ENCODE peak calls at places on chromosomes 5 and 9, in six cellular contexts. P is fibroblast of lung, A is IMR-90, T is heart right ventricle, W is endodermal cell, V is cardiac fibroblast. L is an unnamed sample.

GRCh38 chr9:121642758-121643157 is 8.7 kb upstream of the DAB2IP start:
- DNase-seq in P (no peak), A (no peak), T (no peak), W (no peak), V (no peak), L (no peak)

GRCh38 chr9:19748278-19749126 is 40.3 kb downstream of the SLC24A2 start:
- DNase-seq in P (no peak), A (no peak), T (no peak), W (no peak), V (peak), L (peak)

GRCh38 chr9:107949058-107949457 is 459.5 kb upstream of the KLF4 start:
- DNase-seq in P (peak), A (no peak), T (no peak), W (no peak), V (peak), L (peak)

GRCh38 chr9:70589571-70590263 is 175.3 kb upstream of the KLF9 start:
- DNase-seq in P (peak), A (peak), T (peak), W (no peak), V (peak), L (peak)

GRCh38 chr5:160792281-160792680 is 59.7 kb downstream of the ATP10B start:
- DNase-seq in P (no peak), A (no peak), T (no peak), W (no peak), V (no peak), L (no peak)

GRCh38 chr5:139863361-139863760 is 67.8 kb downstream of the PSD2 start:
- DNase-seq in P (peak), A (no peak), T (peak), W (no peak), V (no peak), L (no peak)

GRCh38 chr9:69425402-69425801 is 100.4 kb downstream of the ENTREP1 start:
- DNase-seq in P (no peak), A (no peak), T (no peak), W (no peak), V (no peak), L (no peak)

GRCh38 chr5:98774192-98775046 is 956 bp downstream of the RGMB start:
- DNase-seq in P (peak), A (peak), T (peak), W (peak), V (peak), L (peak)

DNA sequence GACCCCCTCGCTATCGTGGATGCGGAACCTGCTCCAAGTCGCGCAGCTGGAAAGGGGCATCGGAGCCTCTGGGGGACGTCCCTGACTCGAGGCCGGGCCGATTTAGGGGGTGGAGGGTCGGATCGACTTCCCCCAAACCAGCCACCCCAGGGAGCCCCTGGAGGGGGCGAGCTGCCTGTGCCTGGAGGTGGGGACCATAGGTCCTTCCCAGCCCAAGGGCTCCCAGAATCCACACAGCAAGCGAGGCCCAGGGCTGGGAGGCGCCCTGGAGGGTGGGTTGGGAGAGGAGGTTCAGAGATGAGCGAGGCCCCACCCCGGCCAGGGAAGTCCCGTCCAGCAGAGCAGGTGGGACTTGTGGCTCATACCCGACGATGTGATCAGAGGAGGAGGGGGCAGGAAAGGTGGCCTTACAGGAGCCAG is 147.6 kb downstream of the GAPVD1 start:
- DNase-seq in P (no peak), A (no peak), T (no peak), W (peak), V (no peak), L (no peak)
- TF ChIP-seq CTCF in P (no peak), A (no peak), T (no peak), W (no peak), V (no peak), L (no peak)

GRCh38 chr9:297795-298119 is 83.1 kb downstream of the DOCK8 start:
- DNase-seq in P (no peak), A (no peak), T (no peak), W (no peak), V (no peak), L (no peak)

GRCh38 chr9:292915-293314 is 78.2 kb downstream of the DOCK8 start:
- DNase-seq in P (no peak), A (no peak), T (no peak), W (no peak), V (no peak), L (no peak)

GRCh38 chr9:297104-297794 is 82.6 kb downstream of the DOCK8 start:
- DNase-seq in P (no peak), A (no peak), T (peak), W (no peak), V (peak), L (no peak)
- H3K4me3 ChIP-seq in P (no peak), A (no peak), T (no peak), W (no peak), V (no peak), L (no peak)

DNA sequence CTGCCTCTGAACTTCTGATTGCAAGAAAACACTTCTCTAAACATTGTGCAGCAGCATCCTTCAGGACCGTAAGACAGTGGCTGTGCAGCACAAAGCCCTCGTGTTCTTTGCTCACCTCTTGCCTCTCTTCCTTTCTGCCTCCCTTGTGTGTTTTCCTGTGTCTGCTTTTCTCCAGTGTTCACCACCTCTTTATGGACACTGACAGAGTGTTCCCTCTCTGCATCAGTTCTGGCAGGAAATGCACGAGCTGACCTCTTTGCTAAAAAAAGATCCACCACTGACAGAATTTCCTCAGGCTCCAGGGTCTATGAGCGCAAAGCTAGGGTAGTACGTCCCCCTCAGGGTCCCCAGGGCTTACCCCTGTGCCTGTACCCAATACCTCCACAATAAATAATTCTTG is 74.3 kb downstream of the C5orf15 start:
- DNase-seq in P (no peak), A (no peak), T (peak), W (no peak), V (no peak), L (no peak)
- TF ChIP-seq CTCF in P (no peak), A (no peak), T (no peak), W (no peak), V (no peak), L (no peak)

GRCh38 chr5:178509491-178510057 is 80.6 kb downstream of the COL23A1 start:
- DNase-seq in P (no peak), A (no peak), T (no peak), W (no peak), V (no peak), L (no peak)
- H3K4me3 ChIP-seq in P (no peak), A (no peak), T (no peak), W (no peak), V (no peak), L (no peak)